ENCODE peak calls at places on chromosomes 6 and 20, in four cellular contexts. One of them, this sample, is unnamed.

GRCh38 chr20:37276494-37277252 is 12.8 kb upstream of the MANBAL start:
- DNase-seq in myocyte: peak; percentile 83
- DNase-seq in A673: peak; percentile 50
- DNase-seq in HEK293T: no peak
- DNase-seq in this sample: no peak

GRCh38 chr20:44129996-44130718 is 56.8 kb downstream of the JPH2 start:
- DNase-seq in HEK293T: no peak
- DNase-seq in myocyte: peak; percentile 96
- DNase-seq in A673: no peak
- DNase-seq in this sample: no peak

GRCh38 chr6:2020909-2021308 is 224.5 kb downstream of the GMDS start:
- DNase-seq in A673: peak; percentile 65
- DNase-seq in HEK293T: no peak
- DNase-seq in myocyte: peak; percentile 34
- DNase-seq in this sample: no peak

GRCh38 chr6:109349419-109349987 is 32.8 kb downstream of the CD164 start:
- DNase-seq in myocyte: peak; percentile 32
- DNase-seq in A673: peak; percentile 51
- DNase-seq in HEK293T: no peak
- DNase-seq in this sample: no peak

GRCh38 chr20:45300961-45301360 is 5.7 kb upstream of the RBPJL start:
- DNase-seq in myocyte: no peak
- DNase-seq in HEK293T: peak; percentile 71
- DNase-seq in A673: peak; percentile 79
- DNase-seq in this sample: no peak

GRCh38 chr6:1470040-1470439 is 80.7 kb downstream of the FOXF2 start:
- DNase-seq in A673: no peak
- DNase-seq in HEK293T: no peak
- DNase-seq in myocyte: no peak
- DNase-seq in this sample: no peak

GRCh38 chr20:5834436-5835005 is 84.3 kb downstream of the SHLD1 start:
- DNase-seq in HEK293T: no peak
- DNase-seq in myocyte: no peak
- DNase-seq in A673: no peak
- DNase-seq in this sample: no peak

GRCh38 chr6:106591111-106591825 is 38.0 kb downstream of the RTN4IP1 start:
- DNase-seq in myocyte: peak; percentile 92
- DNase-seq in HEK293T: no peak
- DNase-seq in A673: no peak
- DNase-seq in this sample: no peak

GRCh38 chr6:27297857-27298730 is 14.0 kb downstream of the POM121L2 start:
- DNase-seq in HEK293T: peak; percentile 36
- DNase-seq in myocyte: no peak
- DNase-seq in A673: peak; percentile 82
- DNase-seq in this sample: no peak

GRCh38 chr20:47586648-47587306 is 85.1 kb downstream of the NCOA3 start:
- DNase-seq in HEK293T: no peak
- DNase-seq in A673: peak; percentile 61
- DNase-seq in myocyte: no peak
- DNase-seq in this sample: no peak

GRCh38 chr6:16486661-16487060 is 248.3 kb downstream of the GMPR start:
- DNase-seq in myocyte: no peak
- DNase-seq in HEK293T: no peak
- DNase-seq in A673: no peak
- DNase-seq in this sample: no peak

GRCh38 chr6:152635949-152636674 is 1.1 kb downstream of the SYNE1 start:
- DNase-seq in A673: peak; percentile 28
- DNase-seq in myocyte: peak; percentile 43
- DNase-seq in HEK293T: peak; percentile 20
- DNase-seq in this sample: no peak

GRCh38 chr6:135871878-135872277 is 20.4 kb downstream of the PDE7B start:
- DNase-seq in A673: no peak
- DNase-seq in myocyte: peak; percentile 46
- DNase-seq in HEK293T: no peak
- DNase-seq in this sample: no peak

GRCh38 chr20:59018817-59019216 is 412 bp upstream of the TUBB1 start:
- DNase-seq in HEK293T: no peak
- DNase-seq in myocyte: no peak
- DNase-seq in A673: no peak
- DNase-seq in this sample: no peak

GRCh38 chr6:135087403-135087802 is 32.8 kb upstream of the HBS1L start:
- DNase-seq in HEK293T: peak; percentile 26
- DNase-seq in myocyte: no peak
- DNase-seq in A673: peak; percentile 26
- DNase-seq in this sample: no peak

GRCh38 chr6:124974770-124975377 is 12.6 kb downstream of the RNF217 start:
- DNase-seq in myocyte: no peak
- DNase-seq in A673: no peak
- DNase-seq in HEK293T: no peak
- DNase-seq in this sample: no peak

GRCh38 chr6:134447883-134448387 is 130.0 kb upstream of the SGK1 start:
- DNase-seq in myocyte: peak; percentile 49
- DNase-seq in A673: peak; percentile 37
- DNase-seq in HEK293T: no peak
- DNase-seq in this sample: no peak

GRCh38 chr20:48142258-48142657 is 357.0 kb upstream of the SULF2 start:
- DNase-seq in myocyte: no peak
- DNase-seq in A673: no peak
- DNase-seq in HEK293T: no peak
- DNase-seq in this sample: no peak

GRCh38 chr6:166728884-166729530 is 102.0 kb upstream of the RPS6KA2 start:
- DNase-seq in myocyte: peak; percentile 10
- DNase-seq in A673: no peak
- DNase-seq in HEK293T: no peak
- DNase-seq in this sample: no peak

GRCh38 chr6:95233879-95234278 is 343.5 kb upstream of the MANEA start:
- DNase-seq in myocyte: no peak
- DNase-seq in HEK293T: no peak
- DNase-seq in A673: no peak
- DNase-seq in this sample: no peak

GRCh38 chr6:54992789-54993188 is 146.2 kb downstream of the FAM83B start:
- DNase-seq in A673: peak; percentile 17
- DNase-seq in myocyte: no peak
- DNase-seq in HEK293T: no peak
- DNase-seq in this sample: no peak

GRCh38 chr20:60950547-60950946 is 301.5 kb upstream of the CDH4 start:
- DNase-seq in A673: no peak
- DNase-seq in HEK293T: no peak
- DNase-seq in myocyte: no peak
- DNase-seq in this sample: peak; percentile 80

GRCh38 chr20:4794846-4795245 is 73.1 kb downstream of the PRND start:
- DNase-seq in myocyte: no peak
- DNase-seq in A673: no peak
- DNase-seq in HEK293T: no peak
- DNase-seq in this sample: no peak

GRCh38 chr6:142088858-142089216 is 43.9 kb upstream of the GJE1 start:
- DNase-seq in HEK293T: no peak
- DNase-seq in A673: peak; percentile 32
- DNase-seq in myocyte: peak; percentile 67
- DNase-seq in this sample: no peak

GRCh38 chr6:130076512-130076911 is 58.1 kb downstream of the L3MBTL3 start:
- DNase-seq in myocyte: peak; percentile 4
- DNase-seq in HEK293T: no peak
- DNase-seq in A673: no peak
- DNase-seq in this sample: no peak